ENCODE peak calls at places on chromosome 10, in five cellular contexts. H, G, T, L and X are unnamed samples.

GRCh38 chr10:75396861-75397570 is 4.5 kb downstream of the ZNF503 start:
- DNase-seq in H (no peak), G (peak), T (no peak), L (peak), X (no peak)

GRCh38 chr10:70672993-70673928 is 955 bp downstream of the ADAMTS14 start:
- DNase-seq in H (peak), G (peak), T (no peak), L (peak), X (no peak)

GRCh38 chr10:43965033-43965917 is 316.6 kb upstream of the ZNF32 start:
- DNase-seq in H (peak), G (no peak), T (peak), L (peak), X (peak)

GRCh38 chr10:103752680-103753248 is 102.6 kb downstream of the SH3PXD2A start:
- DNase-seq in H (no peak), G (no peak), T (peak), L (no peak), X (no peak)

GRCh38 chr10:112335104-112335840 is 38.6 kb upstream of the ACSL5 start:
- DNase-seq in H (peak), G (no peak), T (no peak), L (no peak), X (no peak)

GRCh38 chr10:107727762-107728317 is 563.3 kb upstream of the SORCS1 start:
- DNase-seq in H (no peak), G (no peak), T (no peak), L (peak), X (peak)

GRCh38 chr10:103668351-103669242 is 175.1 kb downstream of the NEURL1 start:
- DNase-seq in H (peak), G (peak), T (no peak), L (peak), X (no peak)

GRCh38 chr10:88120599-88121333 is 257.3 kb downstream of the PTEN start:
- DNase-seq in H (no peak), G (no peak), T (peak), L (no peak), X (no peak)

GRCh38 chr10:9951481-9952257 is 1066.0 kb upstream of the CELF2 start:
- DNase-seq in H (no peak), G (no peak), T (no peak), L (no peak), X (no peak)

GRCh38 chr10:64394744-64395143 is 873.5 kb downstream of the REEP3 start:
- DNase-seq in H (peak), G (no peak), T (no peak), L (peak), X (no peak)

GRCh38 chr10:35423505-35424306 is 87.4 kb downstream of the CCNY start:
- DNase-seq in H (peak), G (peak), T (no peak), L (no peak), X (no peak)

GRCh38 chr10:26790596-26790995 is 70.2 kb downstream of the ABI1 start:
- DNase-seq in H (peak), G (no peak), T (no peak), L (no peak), X (peak)

GRCh38 chr10:125025341-125025740 is 83.4 kb downstream of the ZRANB1 start:
- DNase-seq in H (no peak), G (no peak), T (no peak), L (peak), X (no peak)

GRCh38 chr10:78543749-78544446 is 510.2 kb downstream of the RPS24 start:
- DNase-seq in H (peak), G (no peak), T (no peak), L (peak), X (no peak)

GRCh38 chr10:23396695-23397094 is 42.2 kb upstream of the OTUD1 start:
- DNase-seq in H (no peak), G (no peak), T (no peak), L (no peak), X (no peak)

GRCh38 chr10:129761573-129761972 is 202.5 kb downstream of the EBF3 start:
- DNase-seq in H (no peak), G (no peak), T (no peak), L (no peak), X (no peak)

GRCh38 chr10:113961261-113961938 is 82.3 kb upstream of the ADRB1 start:
- DNase-seq in H (no peak), G (no peak), T (peak), L (no peak), X (no peak)

GRCh38 chr10:126398924-126399323 is 10.6 kb upstream of the ADAM12 start:
- DNase-seq in H (no peak), G (no peak), T (no peak), L (no peak), X (no peak)

GRCh38 chr10:35218339-35218955 is 91.8 kb downstream of the CREM start:
- DNase-seq in H (peak), G (peak), T (peak), L (peak), X (peak)

GRCh38 chr10:114349505-114350211 is 54.6 kb downstream of the AFAP1L2 start:
- DNase-seq in H (no peak), G (no peak), T (no peak), L (no peak), X (no peak)

GRCh38 chr10:3955493-3955892 is 170.5 kb upstream of the KLF6 start:
- DNase-seq in H (no peak), G (no peak), T (no peak), L (no peak), X (no peak)

GRCh38 chr10:96468845-96469244 is 44.9 kb downstream of the TLL2 start:
- DNase-seq in H (no peak), G (no peak), T (no peak), L (no peak), X (no peak)

GRCh38 chr10:96473866-96474265 is 39.9 kb downstream of the TLL2 start:
- DNase-seq in H (no peak), G (no peak), T (no peak), L (no peak), X (peak)

GRCh38 chr10:96465599-96465998 is 48.1 kb downstream of the TLL2 start:
- DNase-seq in H (no peak), G (no peak), T (no peak), L (no peak), X (no peak)

DNA sequence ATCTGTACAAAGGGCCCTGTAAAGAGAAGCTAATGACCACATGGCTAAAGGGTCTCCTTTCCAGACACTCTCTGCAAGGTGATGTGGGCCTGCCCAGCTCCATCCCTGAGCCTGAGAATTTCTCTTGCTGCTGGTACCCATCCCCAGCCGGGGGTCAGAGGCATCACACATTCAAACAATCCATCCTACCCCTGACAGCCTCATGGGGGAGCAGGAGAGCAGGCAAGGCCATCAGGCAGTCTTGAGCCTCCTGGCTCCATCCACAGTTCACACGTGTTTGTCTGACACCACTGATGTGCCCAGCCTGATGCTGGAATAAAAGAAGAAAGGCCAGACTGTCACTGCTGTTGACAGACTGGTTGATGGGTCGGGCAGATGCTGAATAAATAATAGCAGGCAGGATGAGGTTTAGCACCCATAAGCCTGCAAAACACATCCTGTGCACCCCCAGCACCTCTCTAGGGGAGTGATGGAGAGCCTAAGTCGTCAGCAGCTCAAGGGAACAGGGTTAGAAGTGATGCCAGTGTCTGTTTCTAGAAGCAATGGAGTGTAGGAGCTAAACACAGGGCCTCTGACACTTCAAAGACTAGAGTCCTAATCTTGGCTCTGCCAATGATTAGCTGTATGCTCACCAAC is 43.5 kb downstream of the TLL2 start:
- DNase-seq in H (peak), G (peak), T (peak), L (peak), X (peak)
- TF ChIP-seq CTCF in H (peak), G (peak), T (peak), L (peak), X (peak)

DNA sequence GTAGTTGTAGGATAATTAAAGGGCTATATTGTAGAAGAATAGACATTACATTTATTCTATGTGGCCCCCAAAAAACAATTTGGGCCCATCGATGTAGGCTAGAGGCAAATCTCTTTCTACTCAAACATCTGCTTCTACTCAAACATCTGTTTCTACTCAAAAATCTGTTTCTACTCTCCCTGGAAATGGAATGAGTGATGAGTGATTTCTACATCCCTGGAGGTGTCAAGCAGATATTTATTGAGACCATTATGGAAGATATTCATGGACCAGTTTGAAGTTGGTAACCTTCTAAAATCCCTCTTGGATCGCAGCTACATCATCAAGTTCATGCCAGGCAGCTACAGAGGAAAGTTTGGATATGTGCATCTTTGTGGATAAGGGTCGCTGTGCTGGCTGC is 5.1 kb upstream of the PLPP4 start:
- DNase-seq in H (no peak), G (no peak), T (no peak), L (no peak), X (no peak)
- TF ChIP-seq CTCF in H (no peak), G (no peak), T (no peak), L (no peak), X (no peak)

GRCh38 chr10:42827201-42827600 is 44.6 kb downstream of the BMS1 start:
- DNase-seq in H (no peak), G (no peak), T (no peak), L (no peak), X (peak)
- TF ChIP-seq CTCF in H (peak), G (no peak), T (no peak), L (peak), X (peak)

GRCh38 chr10:5413012-5413938 is 918 bp downstream of the NET1 start:
- DNase-seq in H (peak), G (peak), T (peak), L (peak), X (peak)
- TF ChIP-seq CTCF in H (no peak), G (no peak), T (no peak), L (no peak), X (no peak)

GRCh38 chr10:133125901-133126300 is 34.1 kb upstream of the KNDC1 start:
- DNase-seq in H (no peak), G (no peak), T (no peak), L (no peak), X (no peak)

GRCh38 chr10:133126431-133127290 is 33.4 kb upstream of the KNDC1 start:
- DNase-seq in H (no peak), G (no peak), T (no peak), L (no peak), X (no peak)

GRCh38 chr10:133123050-133123745 is 35.5 kb downstream of the ADGRA1 start:
- DNase-seq in H (no peak), G (no peak), T (no peak), L (no peak), X (no peak)

GRCh38 chr10:133123746-133124356 is 36.1 kb downstream of the ADGRA1 start:
- DNase-seq in H (no peak), G (no peak), T (no peak), L (no peak), X (no peak)

DNA sequence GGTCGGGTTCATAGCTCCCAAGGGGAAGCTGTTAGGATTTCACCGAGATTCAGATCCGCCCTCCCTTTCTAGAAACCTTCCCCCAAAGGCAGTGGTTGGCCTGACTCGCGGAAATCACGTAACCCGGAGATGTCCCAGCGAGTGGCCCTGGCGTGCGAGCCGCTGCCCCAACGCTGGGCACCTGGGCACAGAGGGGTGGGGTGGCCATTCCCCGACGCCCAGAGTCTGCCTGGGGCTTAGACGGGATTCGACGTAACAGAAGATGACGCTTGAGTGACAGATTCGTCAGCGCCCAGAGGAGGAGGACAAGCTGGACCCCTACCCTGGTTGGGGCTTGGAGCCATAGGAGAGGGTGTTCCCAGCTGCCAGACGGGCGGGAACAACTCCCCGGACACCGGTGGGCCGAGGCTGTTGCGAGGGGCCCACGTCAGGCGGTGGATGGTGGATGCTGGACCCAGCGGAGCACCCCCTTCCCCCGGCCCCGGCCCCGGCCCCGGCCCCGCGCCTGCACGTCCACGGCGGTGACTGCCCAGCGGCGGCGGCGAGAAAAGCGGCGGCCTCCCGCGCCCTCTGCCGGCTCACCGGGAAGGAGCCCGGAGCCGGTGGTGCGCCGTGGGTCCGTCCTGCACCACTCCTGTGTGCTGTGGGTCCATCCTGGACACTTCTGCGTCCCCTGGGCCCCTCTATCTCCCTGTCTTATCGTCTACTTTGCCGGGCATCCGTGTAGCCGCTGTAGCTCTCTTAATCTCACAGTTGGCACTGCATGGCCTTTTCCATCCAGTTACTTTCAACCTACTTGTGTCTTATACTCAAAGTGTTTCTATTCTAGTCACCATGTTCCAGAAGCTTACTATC is 35.4 kb upstream of the KNDC1 start:
- DNase-seq in H (no peak), G (peak), T (no peak), L (no peak), X (peak)
- TF ChIP-seq CTCF in H (peak), G (no peak), T (no peak), L (peak), X (peak)

GRCh38 chr10:46273506-46274477 is 13.0 kb upstream of the ANTXRL start:
- DNase-seq in H (no peak), G (no peak), T (no peak), L (no peak), X (no peak)
- TF ChIP-seq CTCF in H (peak), G (no peak), T (no peak), L (no peak), X (no peak)

GRCh38 chr10:91088300-91089140 is 131.9 kb upstream of the PCGF5 start:
- DNase-seq in H (peak), G (peak), T (peak), L (peak), X (peak)
- TF ChIP-seq CTCF in H (peak), G (no peak), T (no peak), L (no peak), X (no peak)

DNA sequence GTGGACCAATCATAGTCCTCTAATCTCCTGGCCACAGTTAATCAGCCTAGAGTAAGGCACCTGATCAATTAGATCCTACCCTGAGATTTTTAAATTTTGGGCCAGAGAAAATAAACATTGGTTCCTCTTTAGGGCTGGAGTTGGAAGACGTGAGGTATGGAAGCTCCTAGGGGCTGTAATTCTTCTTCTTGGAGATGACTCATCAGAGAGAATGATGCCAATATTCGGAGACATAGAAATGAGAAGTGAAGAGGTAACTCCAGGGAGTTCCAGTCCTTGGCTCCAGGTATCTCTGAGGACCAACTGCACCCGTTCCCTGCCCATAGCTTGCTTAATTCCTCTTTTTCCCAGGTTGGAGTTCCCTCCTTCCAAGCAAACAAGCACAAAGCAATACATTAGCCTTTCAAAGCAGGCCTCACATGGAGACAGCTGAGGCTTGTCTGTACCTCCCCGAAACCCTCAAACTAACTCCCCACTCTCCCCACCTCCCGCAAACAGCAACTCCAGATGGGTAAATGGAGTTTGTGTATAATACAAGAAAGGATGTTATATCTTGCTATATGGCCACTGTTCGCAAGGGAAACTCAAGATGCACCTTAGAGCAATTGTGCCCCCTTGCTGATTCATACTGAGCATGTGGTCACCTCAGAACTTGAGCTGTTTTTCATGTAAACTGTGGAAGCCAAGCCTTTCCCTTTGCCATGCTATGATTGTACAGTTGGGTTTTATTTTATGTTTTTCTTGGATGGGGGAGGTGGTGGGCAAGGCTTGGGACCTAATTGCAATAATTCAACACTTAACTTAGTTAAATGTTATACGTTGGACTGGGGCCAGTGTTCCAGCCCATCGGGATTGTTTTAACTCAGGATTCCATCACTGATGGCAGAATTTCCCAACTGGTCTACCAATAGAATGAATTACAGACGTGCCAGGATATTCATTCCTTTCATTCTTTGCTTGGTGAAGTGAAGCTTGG is 29.3 kb downstream of the PIK3AP1 start:
- DNase-seq in H (no peak), G (no peak), T (peak), L (no peak), X (no peak)
- TF ChIP-seq CTCF in H (no peak), G (no peak), T (peak), L (no peak), X (no peak)